ENCODE peak calls at places on chromosomes 1 and 21, in four cellular contexts. A is stimulated activated CD4-positive, alpha-beta T cell treated with anti-CD3 and anti-CD28 coated beads, TNF-alpha, amount 100 ng/mL, for 24 hours; N is HS-5; V is stimulated activated CD8-positive, alpha-beta memory T cell treated with anti-CD3 and anti-CD28 coated beads, Interleukin-4, amount 100 ng/mL, for 24 hours. X is an unnamed sample.

GRCh38 chr1:156654700-156655099 is 12.8 kb downstream of the BCAN start:
- DNase-seq in A (no peak), N (no peak), V (no peak), X (no peak)

GRCh38 chr1:234970371-234970730 is 158.3 kb downstream of the TOMM20 start:
- DNase-seq in A (no peak), N (no peak), V (no peak), X (no peak)

GRCh38 chr1:69320679-69321310 is 246.9 kb upstream of the LRRC7 start:
- DNase-seq in A (no peak), N (no peak), V (no peak), X (no peak)

GRCh38 chr1:15214507-15214906 is 32.5 kb upstream of the FHAD1 start:
- DNase-seq in A (no peak), N (no peak), V (no peak), X (no peak)

GRCh38 chr1:24575905-24576587 is 20.2 kb downstream of the NCMAP start:
- DNase-seq in A (no peak), N (no peak), V (no peak), X (no peak)

GRCh38 chr1:94215955-94216354 is 21.4 kb downstream of the ARHGAP29 start:
- DNase-seq in A (no peak), N (no peak), V (no peak), X (no peak)

GRCh38 chr21:32207096-32207716 is 71.6 kb downstream of the MIS18A start:
- DNase-seq in A (no peak), N (no peak), V (no peak), X (no peak)

GRCh38 chr1:61626820-61627219 is 98.1 kb downstream of the TM2D1 start:
- DNase-seq in A (no peak), N (no peak), V (no peak), X (no peak)

GRCh38 chr1:247373721-247374141 is 42.1 kb upstream of the ZNF496 start:
- DNase-seq in A (peak), N (no peak), V (peak), X (peak)

GRCh38 chr21:42403611-42404231 is at the start of gene UBASH3A:
- DNase-seq in A (no peak), N (no peak), V (no peak), X (no peak)

GRCh38 chr1:198678901-198679329 is 40.1 kb downstream of the PTPRC start:
- DNase-seq in A (no peak), N (no peak), V (no peak), X (no peak)

GRCh38 chr1:9196129-9197040 is 38.2 kb upstream of the H6PD start:
- DNase-seq in A (peak), N (peak), V (peak), X (peak)

GRCh38 chr1:198167436-198167934 is 10.7 kb downstream of the NEK7 start:
- DNase-seq in A (no peak), N (no peak), V (no peak), X (no peak)

GRCh38 chr1:151012684-151013471 is 4.6 kb downstream of the PRUNE1 start:
- DNase-seq in A (no peak), N (no peak), V (no peak), X (no peak)

GRCh38 chr1:201376464-201377374 is 761 bp downstream of the TNNT2 start:
- DNase-seq in A (no peak), N (no peak), V (no peak), X (peak)

GRCh38 chr1:8317647-8318360 is at the start of gene SLC45A1:
- DNase-seq in A (peak), N (no peak), V (peak), X (peak)

GRCh38 chr1:214004014-214004413 is 16.2 kb downstream of the PROX1 start:
- DNase-seq in A (no peak), N (no peak), V (no peak), X (no peak)

GRCh38 chr21:35088235-35088865 is 39.2 kb upstream of the RUNX1 start:
- DNase-seq in A (no peak), N (no peak), V (no peak), X (no peak)

GRCh38 chr1:200624679-200625335 is 4.3 kb upstream of the KIF14 start:
- DNase-seq in A (no peak), N (no peak), V (no peak), X (no peak)

GRCh38 chr1:67537647-67538018 is 107.4 kb upstream of the SERBP1 start:
- DNase-seq in A (no peak), N (no peak), V (no peak), X (no peak)

GRCh38 chr1:38559180-38559874 is 300.2 kb downstream of the RRAGC start:
- DNase-seq in A (peak), N (no peak), V (peak), X (peak)

GRCh38 chr1:36008546-36009197 is 75.2 kb upstream of the TEKT2 start:
- DNase-seq in A (no peak), N (peak), V (no peak), X (no peak)

GRCh38 chr1:15384301-15384901 is 25.3 kb upstream of the EFHD2 start:
- DNase-seq in A (no peak), N (no peak), V (no peak), X (peak)

GRCh38 chr1:24641646-24642151 is 1.4 kb upstream of the SRRM1 start:
- DNase-seq in A (no peak), N (no peak), V (no peak), X (peak)

GRCh38 chr1:221912230-221912629 is 170.3 kb upstream of the DUSP10 start:
- DNase-seq in A (no peak), N (no peak), V (peak), X (no peak)

GRCh38 chr1:57704231-57704630 is 280.4 kb upstream of the DAB1 start:
- DNase-seq in A (no peak), N (no peak), V (no peak), X (no peak)

GRCh38 chr21:32494946-32495703 is 82.6 kb downstream of the EVA1C start:
- DNase-seq in A (no peak), N (no peak), V (no peak), X (no peak)

GRCh38 chr1:244154882-244155531 is 103.9 kb downstream of the ZBTB18 start:
- DNase-seq in A (no peak), N (no peak), V (no peak), X (no peak)

GRCh38 chr1:63524166-63524565 is 841 bp downstream of the EFCAB7 start:
- DNase-seq in A (no peak), N (no peak), V (no peak), X (no peak)

GRCh38 chr1:33149453-33150190 is 32.2 kb downstream of the TRIM62 start:
- DNase-seq in A (no peak), N (no peak), V (no peak), X (no peak)

GRCh38 chr1:218865591-218865990 is 308.1 kb upstream of the LYPLAL1 start:
- DNase-seq in A (no peak), N (peak), V (no peak), X (no peak)

GRCh38 chr1:162538815-162539431 is 22.6 kb upstream of the UAP1 start:
- DNase-seq in A (no peak), N (peak), V (no peak), X (no peak)

GRCh38 chr1:64308856-64309255 is 105.4 kb downstream of the UBE2U start:
- DNase-seq in A (no peak), N (no peak), V (no peak), X (no peak)

GRCh38 chr1:156163712-156164464 is 10.5 kb downstream of the SEMA4A start:
- DNase-seq in A (no peak), N (no peak), V (no peak), X (no peak)

GRCh38 chr1:94993931-94994645 is 67.2 kb upstream of the CNN3 start:
- DNase-seq in A (no peak), N (no peak), V (no peak), X (no peak)

GRCh38 chr1:147171399-147172167 is 687 bp downstream of the PRKAB2 start:
- DNase-seq in A (no peak), N (no peak), V (no peak), X (no peak)

GRCh38 chr21:41834926-41835663 is 44.0 kb downstream of the PRDM15 start:
- DNase-seq in A (no peak), N (no peak), V (no peak), X (no peak)

GRCh38 chr1:233543338-233544255 is 70.3 kb upstream of the KCNK1 start:
- DNase-seq in A (no peak), N (peak), V (no peak), X (no peak)

GRCh38 chr21:25733859-25734653 is 648 bp downstream of the ATP5PF start:
- DNase-seq in A (peak), N (no peak), V (peak), X (no peak)

X was measured in GM12892.